ENCODE peak calls at places on chromosome 5, in eight cellular contexts. Y is psoas muscle, G is Panc1, K is heart right ventricle, N is lower leg skin, F is retinal pigment epithelial cell, M is HAP-1, T is fibroblast of the aortic adventitia. E is an unnamed sample.

GRCh38 chr5:17443333-17444125 is 54.5 kb upstream of the TAF11L2 start:
- DNase-seq in Y (no peak), G (no peak), N (no peak), T (no peak), K (no peak), M (no peak), F (no peak), E (no peak)

GRCh38 chr5:144150996-144151395 is 19.5 kb downstream of the YIPF5 start:
- DNase-seq in M (no peak), N (no peak), K (no peak), Y (no peak), F (no peak), G (no peak), T (peak), E (no peak)

GRCh38 chr5:142780871-142781270 is 10.7 kb downstream of the ARHGAP26 start:
- DNase-seq in G (no peak), N (no peak), M (no peak), T (no peak), Y (no peak), K (no peak), F (no peak), E (no peak)

GRCh38 chr5:135036405-135036804 is 2.4 kb upstream of the PITX1 start:
- DNase-seq in M (no peak), Y (peak), N (no peak), G (no peak), T (no peak), K (no peak), F (no peak), E (no peak)

GRCh38 chr5:54610197-54610898 is 92.8 kb downstream of the SNX18 start:
- DNase-seq in F (no peak), T (no peak), Y (no peak), G (no peak), M (no peak), K (no peak), N (no peak), E (no peak)

GRCh38 chr5:153489611-153490010 is 859 bp upstream of the GRIA1 start:
- DNase-seq in F (no peak), Y (no peak), T (no peak), G (no peak), N (no peak), M (no peak), K (no peak), E (no peak)

GRCh38 chr5:65924366-65925093 is 1.8 kb upstream of the ERBIN start:
- DNase-seq in F (no peak), T (no peak), G (no peak), K (no peak), M (no peak), N (no peak), Y (no peak), E (no peak)

GRCh38 chr5:146301666-146302065 is 37.0 kb upstream of the POU4F3 start:
- DNase-seq in G (no peak), T (no peak), K (no peak), Y (no peak), N (no peak), M (no peak), F (no peak), E (no peak)

GRCh38 chr5:154885438-154885837 is 27.0 kb downstream of the CNOT8 start:
- DNase-seq in N (no peak), T (no peak), G (no peak), F (no peak), K (no peak), M (no peak), Y (no peak), E (no peak)

GRCh38 chr5:77204967-77205366 is 5.5 kb upstream of the PDE8B start:
- DNase-seq in N (no peak), G (no peak), F (no peak), K (no peak), T (no peak), Y (no peak), M (no peak), E (no peak)

GRCh38 chr5:125823572-125823971 is 599.6 kb upstream of the GRAMD2B start:
- DNase-seq in K (no peak), F (no peak), Y (no peak), M (no peak), G (no peak), T (peak), N (no peak), E (no peak)

GRCh38 chr5:14753947-14754346 is 89.4 kb downstream of the OTULIN start:
- DNase-seq in G (no peak), F (no peak), T (no peak), K (no peak), N (no peak), Y (no peak), M (no peak), E (no peak)

GRCh38 chr5:172802585-172803176 is 31.4 kb upstream of the ERGIC1 start:
- DNase-seq in G (no peak), M (no peak), Y (no peak), T (peak), F (no peak), K (no peak), N (no peak), E (no peak)

GRCh38 chr5:107389130-107389553 is 281.6 kb downstream of the EFNA5 start:
- DNase-seq in G (peak), T (peak), N (no peak), M (peak), K (no peak), Y (no peak), F (no peak), E (no peak)

GRCh38 chr5:23507278-23507685 is at the start of gene PRDM9:
- DNase-seq in F (no peak), M (no peak), K (peak), G (no peak), T (no peak), Y (peak), N (no peak), E (peak)

GRCh38 chr5:89954901-89955300 is 454.7 kb downstream of the CETN3 start:
- DNase-seq in G (no peak), Y (no peak), N (no peak), M (no peak), K (no peak), T (no peak), F (no peak), E (no peak)

GRCh38 chr5:34866989-34867471 is 28.1 kb downstream of the TTC23L start:
- DNase-seq in Y (no peak), N (peak), T (peak), K (no peak), F (no peak), M (no peak), G (no peak), E (no peak)

GRCh38 chr5:150117945-150118560 is 31.7 kb upstream of the CSF1R start:
- DNase-seq in Y (no peak), K (no peak), T (no peak), F (no peak), G (no peak), N (no peak), M (no peak), E (no peak)

GRCh38 chr5:170144286-170145023 is 38.8 kb downstream of the FOXI1 start:
- DNase-seq in M (no peak), Y (no peak), T (no peak), F (no peak), K (no peak), G (no peak), N (no peak), E (no peak)

GRCh38 chr5:96984506-96985192 is 48.8 kb downstream of the LNPEP start:
- DNase-seq in N (no peak), G (no peak), Y (no peak), K (no peak), M (no peak), F (no peak), T (peak), E (no peak)

GRCh38 chr5:36155291-36155690 is 3.4 kb downstream of the SKP2 start:
- DNase-seq in T (no peak), K (no peak), F (no peak), N (no peak), G (no peak), Y (no peak), M (no peak), E (no peak)

GRCh38 chr5:145681686-145682085 is 153.5 kb downstream of the PRELID2 start:
- DNase-seq in G (peak), N (peak), Y (no peak), M (peak), K (no peak), T (peak), F (peak), E (peak)

GRCh38 chr5:94691947-94692346 is 73.5 kb downstream of the SLF1 start:
- DNase-seq in G (no peak), K (no peak), Y (no peak), T (peak), N (no peak), M (no peak), F (peak), E (peak)

GRCh38 chr5:36505021-36505420 is 101.4 kb upstream of the SLC1A3 start:
- DNase-seq in M (no peak), G (no peak), Y (no peak), K (no peak), T (no peak), N (no peak), F (no peak), E (no peak)

GRCh38 chr5:16493261-16493660 is 27.7 kb upstream of the ZNF622 start:
- DNase-seq in F (peak), T (no peak), M (no peak), Y (no peak), G (no peak), K (no peak), N (no peak), E (no peak)

GRCh38 chr5:153352685-153353219 is 137.7 kb upstream of the GRIA1 start:
- DNase-seq in N (no peak), M (no peak), G (no peak), K (no peak), T (no peak), Y (no peak), F (no peak), E (no peak)

GRCh38 chr5:181087309-181087708 is 43.7 kb downstream of the OR2V1 start:
- DNase-seq in T (no peak), F (no peak), Y (no peak), K (no peak), M (no peak), G (no peak), N (no peak), E (no peak)

GRCh38 chr5:16456103-16456832 is 9.3 kb downstream of the ZNF622 start:
- DNase-seq in K (no peak), F (peak), T (peak), N (peak), G (peak), M (peak), Y (peak), E (peak)

GRCh38 chr5:5116953-5117352 is 23.2 kb upstream of the ADAMTS16 start:
- DNase-seq in F (no peak), T (no peak), M (no peak), K (no peak), N (no peak), Y (no peak), G (no peak), E (no peak)

GRCh38 chr5:93603711-93604118 is 20.7 kb downstream of the NR2F1 start:
- DNase-seq in G (no peak), M (no peak), F (no peak), K (no peak), N (no peak), Y (no peak), T (no peak), E (no peak)

GRCh38 chr5:321726-322251 is 275 bp downstream of the AHRR start:
- DNase-seq in M (no peak), T (no peak), F (no peak), N (no peak), Y (peak), G (no peak), K (no peak), E (no peak)

GRCh38 chr5:133467325-133467700 is 145.0 kb downstream of the FSTL4 start:
- DNase-seq in T (no peak), N (no peak), F (no peak), K (no peak), M (no peak), Y (no peak), G (no peak), E (no peak)

GRCh38 chr5:34598177-34598794 is 57.8 kb upstream of the RAI14 start:
- DNase-seq in M (no peak), N (peak), F (peak), G (peak), Y (no peak), K (no peak), T (peak), E (peak)

GRCh38 chr5:64769856-64770255 is 1.1 kb downstream of the CWC27 start:
- DNase-seq in T (no peak), G (no peak), M (no peak), Y (no peak), N (no peak), K (no peak), F (no peak), E (no peak)
- H3K4me3 ChIP-seq in T (peak), G (peak), M (peak), Y (peak), N (no peak), K (peak), F (peak), E (peak)

DNA sequence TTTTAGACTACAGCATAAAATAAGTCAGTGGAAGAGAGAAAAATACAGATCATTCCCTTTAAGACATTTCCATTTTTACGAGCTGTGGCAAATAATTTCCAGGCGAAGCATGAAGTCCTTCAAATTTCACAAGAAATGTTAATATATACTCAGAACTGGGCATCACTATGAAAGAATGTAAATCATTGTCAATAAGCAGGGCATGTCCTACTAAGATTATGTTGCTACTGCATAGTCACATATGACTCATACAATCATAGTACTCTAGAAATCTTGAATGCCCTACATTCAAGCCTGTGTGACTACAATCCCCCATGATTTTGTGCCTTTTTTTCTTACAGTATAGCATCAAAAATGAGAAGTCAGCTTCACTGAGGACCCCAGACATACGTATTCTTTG is 485.2 kb upstream of the FTMT start:
- DNase-seq in T (peak), M (no peak), G (no peak), F (peak), Y (no peak), N (no peak), K (no peak), E (peak)
- H3K4me3 ChIP-seq in T (no peak), M (no peak), G (no peak), F (no peak), Y (no peak), N (no peak), K (no peak), E (no peak)

DNA sequence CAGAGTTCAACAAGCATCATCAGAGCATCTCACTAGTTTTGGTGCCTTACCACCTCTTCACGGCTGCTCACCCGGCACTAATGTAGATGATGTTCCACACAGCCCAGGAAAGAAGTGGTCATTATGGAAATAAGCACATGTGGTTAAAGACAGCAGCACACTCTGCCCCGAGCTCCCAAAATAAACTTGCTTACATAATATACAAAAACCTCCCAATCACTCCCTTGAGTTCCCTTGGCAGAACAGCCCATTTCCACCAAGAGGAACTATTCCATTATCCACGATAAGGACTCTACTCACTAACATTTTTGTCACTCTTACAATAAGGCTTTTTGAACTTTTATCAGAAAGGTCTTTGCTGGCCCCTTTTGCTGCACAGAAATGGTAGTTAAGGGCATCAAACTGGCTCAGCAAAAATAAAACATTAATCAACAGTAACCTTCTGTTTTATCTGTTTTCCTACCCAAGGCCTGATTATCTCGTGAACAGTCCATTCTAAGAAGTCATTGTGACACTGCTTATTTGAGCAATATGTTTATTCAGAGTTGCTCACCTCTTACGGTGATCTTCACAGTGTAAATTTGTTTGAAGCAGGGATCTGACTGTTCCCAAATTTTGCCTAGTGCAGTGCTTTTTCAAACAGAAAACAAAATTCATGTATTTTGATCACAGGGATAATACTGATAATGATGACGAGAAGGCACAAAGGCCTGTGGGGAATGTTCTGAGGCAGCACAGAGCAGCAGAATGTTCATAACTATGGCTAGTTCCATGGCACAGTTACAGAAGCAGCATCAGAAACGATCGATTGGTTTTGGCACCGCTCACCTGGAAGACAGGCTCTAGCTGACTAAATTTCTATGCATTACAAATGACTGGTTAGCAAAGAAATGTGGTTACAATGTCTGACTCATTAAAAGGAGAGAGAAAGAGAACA is 399.8 kb upstream of the PIK3R1 start:
- DNase-seq in F (no peak), Y (no peak), K (no peak), T (peak), N (no peak), M (no peak), G (no peak), E (no peak)
- H3K4me3 ChIP-seq in F (no peak), Y (no peak), K (no peak), T (no peak), N (no peak), M (no peak), G (no peak), E (no peak)

DNA sequence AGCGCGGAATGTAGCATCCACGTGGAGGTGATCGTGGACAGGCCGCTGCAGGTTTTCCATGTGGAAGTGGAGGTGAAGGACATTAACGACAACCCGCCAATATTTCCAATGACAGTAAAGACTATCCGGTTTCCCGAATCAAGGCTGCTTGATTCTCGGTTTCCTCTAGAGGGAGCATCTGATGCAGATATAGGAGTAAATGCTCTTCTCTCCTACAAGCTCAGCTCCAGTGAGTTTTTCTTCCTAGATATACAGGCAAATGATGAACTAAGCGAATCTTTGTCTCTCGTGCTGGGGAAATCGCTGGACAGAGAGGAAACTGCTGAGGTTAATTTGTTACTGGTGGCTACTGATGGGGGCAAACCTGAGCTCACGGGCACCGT is 598 bp downstream of the PCDHA2 start:
- DNase-seq in N (no peak), Y (no peak), M (peak), K (no peak), T (no peak), F (no peak), G (no peak), E (no peak)
- H3K4me3 ChIP-seq in N (no peak), Y (no peak), M (no peak), K (no peak), T (no peak), F (no peak), G (no peak), E (no peak)

GRCh38 chr5:115503420-115503819 is 41.2 kb downstream of the FEM1C start:
- DNase-seq in G (no peak), K (no peak), Y (no peak), F (no peak), N (no peak), M (no peak), T (no peak), E (no peak)

GRCh38 chr5:115510145-115510640 is 34.4 kb downstream of the FEM1C start:
- DNase-seq in T (no peak), K (no peak), F (no peak), Y (no peak), M (no peak), G (no peak), N (no peak), E (no peak)

GRCh38 chr5:115511632-115512031 is 32.9 kb downstream of the FEM1C start:
- DNase-seq in N (no peak), F (no peak), M (no peak), T (no peak), K (no peak), G (no peak), Y (no peak), E (no peak)

GRCh38 chr5:115509547-115509946 is 35.0 kb downstream of the FEM1C start:
- DNase-seq in F (no peak), T (no peak), M (no peak), Y (no peak), K (no peak), N (no peak), G (no peak), E (no peak)

GRCh38 chr5:115507682-115508081 is 36.9 kb downstream of the FEM1C start:
- DNase-seq in T (peak), M (no peak), G (no peak), N (no peak), K (no peak), Y (no peak), F (peak), E (no peak)
- H3K4me3 ChIP-seq in T (no peak), M (no peak), G (no peak), N (no peak), K (no peak), Y (no peak), F (no peak), E (no peak)

GRCh38 chr5:176743136-176743827 is 67.1 kb upstream of the UNC5A start:
- DNase-seq in F (no peak), K (no peak), Y (no peak), N (no peak), G (no peak), M (no peak), T (no peak), E (no peak)
- H3K4me3 ChIP-seq in F (no peak), K (peak), Y (no peak), N (no peak), G (no peak), M (no peak), T (no peak), E (peak)

GRCh38 chr5:176540476-176540899 is 3.3 kb upstream of the RNF44 start:
- DNase-seq in K (no peak), F (no peak), N (no peak), M (no peak), G (no peak), Y (peak), T (no peak), E (no peak)
- H3K4me3 ChIP-seq in K (no peak), F (no peak), N (no peak), M (no peak), G (no peak), Y (no peak), T (no peak), E (no peak)

DNA sequence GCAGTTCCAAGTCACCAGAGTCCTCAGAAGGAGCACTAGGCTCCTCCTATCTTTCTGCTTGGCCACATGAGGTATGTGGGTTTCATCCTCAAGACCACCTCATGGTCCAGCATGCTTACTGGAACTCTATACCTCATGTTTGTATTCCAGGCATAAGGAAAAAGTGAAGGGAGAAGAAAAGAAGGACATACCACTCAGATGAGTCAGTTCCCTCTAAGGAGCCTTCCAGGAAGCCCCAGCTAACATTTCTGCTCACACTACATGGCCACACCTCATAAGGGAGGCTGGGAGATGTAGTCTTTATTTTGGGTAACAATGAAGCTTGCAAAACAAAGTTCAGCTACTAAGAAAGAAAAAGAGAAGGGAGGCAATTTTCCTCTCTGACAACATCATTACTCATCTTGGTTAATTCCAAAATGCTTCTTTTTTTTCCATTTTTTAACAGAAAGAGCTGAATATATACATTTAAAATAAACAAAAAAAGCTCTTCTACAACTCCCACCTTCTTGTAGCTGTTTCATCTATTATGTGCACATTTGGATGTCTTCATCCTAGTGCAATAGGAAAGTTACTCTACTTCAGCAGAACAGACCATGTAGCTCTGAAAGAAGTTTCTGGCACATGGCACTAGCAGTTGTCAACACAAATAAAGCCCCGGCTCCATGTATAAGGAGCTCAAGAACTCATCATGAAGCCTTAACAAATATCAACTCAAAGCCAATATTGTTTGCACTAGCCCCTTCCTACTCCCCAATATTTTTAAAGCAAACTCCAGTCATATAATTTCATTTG is 123.5 kb upstream of the CCDC112 start:
- DNase-seq in T (peak), F (peak), G (no peak), M (no peak), K (no peak), Y (no peak), N (no peak), E (peak)
- H3K4me3 ChIP-seq in T (no peak), F (no peak), G (no peak), M (no peak), K (no peak), Y (no peak), N (no peak), E (no peak)

E was measured in kidney epithelial cell.